ENCODE peak calls at places on chromosomes 5 and 9, in four cellular contexts. W, C, Y and D are unnamed samples.

GRCh38 chr5:65359569-65359968 is 122.2 kb downstream of the ADAMTS6 start:
- DNase-seq in W (no peak), C (no peak), Y (peak; percentile 68), D (no peak)

GRCh38 chr5:124859027-124859426 is 112.6 kb upstream of the ZNF608 start:
- DNase-seq in W (no peak), C (no peak), Y (no peak), D (no peak)

GRCh38 chr5:14063117-14063516 is 80.0 kb upstream of the TRIO start:
- DNase-seq in W (no peak), C (peak; percentile 43), Y (no peak), D (no peak)

GRCh38 chr9:136686794-136687711 is at the start of gene AGPAT2:
- DNase-seq in W (peak; percentile 99), C (peak; percentile 36), Y (peak; percentile 43), D (no peak)

GRCh38 chr5:152259702-152260101 is 145.4 kb downstream of the NMUR2 start:
- DNase-seq in W (no peak), C (no peak), Y (no peak), D (no peak)

GRCh38 chr5:61311836-61312808 is 19.9 kb upstream of the ZSWIM6 start:
- DNase-seq in W (no peak), C (peak; percentile 91), Y (peak; percentile 93), D (no peak)

GRCh38 chr9:81317223-81317622 is 372.1 kb downstream of the TLE1 start:
- DNase-seq in W (no peak), C (no peak), Y (no peak), D (no peak)

GRCh38 chr5:159208508-159209437 is 580 bp downstream of the RNF145 start:
- DNase-seq in W (peak; percentile 70), C (peak; percentile 28), Y (peak; percentile 41), D (no peak)

GRCh38 chr9:20848490-20848889 is 164.4 kb downstream of the FOCAD start:
- DNase-seq in W (no peak), C (peak; percentile 41), Y (no peak), D (no peak)

GRCh38 chr5:68424799-68425537 is 209.4 kb downstream of the PIK3R1 start:
- DNase-seq in W (no peak), C (peak; percentile 49), Y (peak; percentile 20), D (no peak)

GRCh38 chr9:127224178-127224882 is 40.2 kb upstream of the GARNL3 start:
- DNase-seq in W (peak; percentile 97), C (peak; percentile 69), Y (peak; percentile 86), D (no peak)

GRCh38 chr9:100038472-100038871 is 60.3 kb downstream of the ERP44 start:
- DNase-seq in W (no peak), C (no peak), Y (no peak), D (no peak)

GRCh38 chr9:114155967-114156294 is 594 bp downstream of the COL27A1 start:
- DNase-seq in W (no peak), C (no peak), Y (no peak), D (no peak)

GRCh38 chr5:100797863-100798262 is 105.2 kb downstream of the ST8SIA4 start:
- DNase-seq in W (no peak), C (peak; percentile 56), Y (peak; percentile 77), D (no peak)

GRCh38 chr9:37382161-37382981 is 40.1 kb upstream of the GRHPR start:
- DNase-seq in W (peak; percentile 41), C (no peak), Y (no peak), D (no peak)

GRCh38 chr9:36063804-36064447 is 27.2 kb downstream of the RECK start:
- DNase-seq in W (no peak), C (peak; percentile 79), Y (no peak), D (no peak)

GRCh38 chr5:7902201-7902600 is 33.3 kb downstream of the MTRR start:
- DNase-seq in W (no peak), C (no peak), Y (no peak), D (no peak)

GRCh38 chr5:7894860-7895259 is 25.9 kb downstream of the MTRR start:
- DNase-seq in W (no peak), C (no peak), Y (no peak), D (no peak)

GRCh38 chr5:7894439-7894838 is 25.5 kb downstream of the MTRR start:
- DNase-seq in W (no peak), C (no peak), Y (no peak), D (no peak)

DNA sequence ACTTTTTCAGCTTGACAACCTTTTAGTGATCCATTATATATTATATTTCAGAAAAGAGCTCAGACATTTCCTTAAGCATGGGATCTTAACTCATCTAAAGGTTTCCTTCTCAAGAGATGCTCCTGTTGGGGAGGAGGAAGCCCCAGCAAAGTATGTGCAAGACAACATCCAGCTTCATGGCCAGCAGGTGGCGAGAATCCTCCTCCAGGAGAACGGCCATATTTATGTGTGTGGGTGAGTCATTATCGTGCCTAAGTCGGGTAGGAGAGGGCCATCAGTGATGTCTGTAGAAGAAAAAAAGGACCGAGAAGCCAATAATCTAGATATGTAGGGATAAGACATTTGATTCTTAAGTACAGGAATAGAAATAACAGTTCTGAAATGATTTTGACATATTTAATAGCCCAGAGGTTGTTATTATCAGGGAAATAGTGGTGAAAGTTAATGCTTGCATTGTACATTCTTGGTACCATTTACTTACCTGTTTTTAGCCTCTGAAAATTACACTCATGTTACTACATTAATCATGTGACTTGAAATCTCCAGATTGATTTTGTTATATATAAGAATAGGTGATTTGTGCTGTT is 28.2 kb downstream of the MTRR start:
- DNase-seq in W (peak; percentile 61), C (peak; percentile 52), Y (peak; percentile 44), D (no peak)
- H3K9me1 ChIP-seq in W (no peaks in the 10 kb centered on the region), C (peaks cover 7% of the 10 kb centered on the region), Y (no peaks in the 10 kb centered on the region), D (no peaks in the 10 kb centered on the region)

DNA sequence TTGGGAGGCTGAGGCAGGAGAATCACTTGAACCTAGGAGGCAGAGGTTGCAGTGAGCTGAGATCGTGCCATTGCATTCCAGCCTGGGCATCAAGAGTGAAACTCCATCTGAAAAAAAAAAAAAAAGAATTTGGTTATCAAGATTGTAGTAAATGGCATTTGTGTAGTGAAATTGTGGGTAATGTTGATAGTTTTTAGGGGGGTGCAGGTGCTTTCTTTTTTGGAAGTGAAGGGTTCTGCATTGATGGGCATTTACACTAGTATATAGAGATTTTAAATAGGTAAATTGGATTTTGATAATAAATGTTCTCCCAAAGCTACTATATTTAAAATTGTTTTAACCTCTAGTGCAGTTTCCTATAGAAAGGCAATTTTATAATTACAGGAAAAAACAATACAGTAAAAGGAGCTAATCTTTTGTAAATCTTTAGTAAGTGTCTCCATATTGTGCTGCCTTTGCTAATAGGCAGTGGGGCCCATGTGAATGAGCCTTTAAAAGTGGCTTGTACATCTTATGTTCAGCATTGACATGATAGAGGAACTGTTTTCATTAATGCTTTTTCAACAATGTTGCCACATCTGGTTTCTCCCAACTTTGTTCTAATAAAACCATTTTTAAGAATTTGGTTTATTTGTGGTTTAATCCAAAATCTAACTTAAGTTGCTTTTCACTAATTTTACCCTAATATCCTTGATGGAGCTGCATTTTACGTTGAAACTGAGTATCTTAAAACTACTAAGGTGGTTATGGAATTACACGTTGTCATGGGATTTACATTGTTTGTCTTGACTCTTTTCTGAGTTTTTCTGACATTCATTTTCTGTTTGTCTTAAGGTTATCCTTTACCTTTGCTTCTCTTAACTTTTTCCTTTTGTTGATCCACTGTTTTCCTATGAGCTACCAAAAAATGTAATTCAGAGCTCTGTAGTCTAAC is 11.1 kb downstream of the MATR3 start:
- DNase-seq in W (no peak), C (no peak), Y (no peak), D (no peak)
- H3K4me3 ChIP-seq in W (no peak overlapping the region), C (no peak overlapping the region), Y (no peak overlapping the region), D (no peak overlapping the region)

DNA sequence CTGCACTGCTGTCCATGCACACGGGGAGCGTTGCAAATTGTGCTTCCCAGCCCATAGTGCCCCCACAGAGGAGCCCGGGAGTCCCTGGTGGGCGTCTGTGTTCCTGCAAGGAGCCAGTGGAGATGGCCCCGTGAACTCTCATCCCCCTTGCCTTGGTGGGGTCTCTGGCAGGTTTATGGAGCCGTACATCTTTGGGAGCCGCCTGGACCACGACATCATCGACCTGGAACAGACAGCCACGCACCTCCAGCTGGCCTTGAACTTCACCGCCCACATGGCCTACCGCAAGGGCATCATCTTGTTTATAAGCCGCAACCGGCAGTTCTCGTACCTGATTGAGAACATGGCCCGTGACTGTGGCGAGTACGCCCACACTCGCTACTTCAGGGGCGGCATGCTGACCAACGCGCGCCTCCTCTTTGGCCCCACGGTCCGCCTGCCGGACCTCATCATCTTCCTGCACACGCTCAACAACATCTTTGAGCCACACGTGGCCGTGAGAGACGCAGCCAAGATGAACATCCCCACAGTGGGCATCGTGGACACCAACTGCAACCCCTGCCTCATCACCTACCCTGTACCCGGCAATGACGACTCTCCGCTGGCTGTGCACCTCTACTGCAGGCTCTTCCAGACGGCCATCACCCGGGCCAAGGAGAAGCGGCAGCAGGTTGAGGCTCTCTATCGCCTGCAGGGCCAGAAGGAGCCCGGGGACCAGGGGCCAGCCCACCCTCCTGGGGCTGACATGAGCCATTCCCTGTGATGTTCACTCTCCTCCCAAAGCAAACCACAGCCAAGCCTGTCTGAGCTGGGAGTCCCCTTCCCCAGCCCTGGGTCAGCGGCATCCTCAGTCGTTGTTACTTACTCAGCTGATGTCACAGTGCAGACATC is 3.1 kb downstream of the MRPS2 start:
- DNase-seq in W (no peak), C (no peak), Y (no peak), D (no peak)
- H3K36me3 ChIP-seq in W (peaks cover 42% of the 10 kb centered on the region), C (peaks cover 27% of the 10 kb centered on the region), Y (peaks cover 28% of the 10 kb centered on the region), D (peaks cover 24% of the 10 kb centered on the region)

DNA sequence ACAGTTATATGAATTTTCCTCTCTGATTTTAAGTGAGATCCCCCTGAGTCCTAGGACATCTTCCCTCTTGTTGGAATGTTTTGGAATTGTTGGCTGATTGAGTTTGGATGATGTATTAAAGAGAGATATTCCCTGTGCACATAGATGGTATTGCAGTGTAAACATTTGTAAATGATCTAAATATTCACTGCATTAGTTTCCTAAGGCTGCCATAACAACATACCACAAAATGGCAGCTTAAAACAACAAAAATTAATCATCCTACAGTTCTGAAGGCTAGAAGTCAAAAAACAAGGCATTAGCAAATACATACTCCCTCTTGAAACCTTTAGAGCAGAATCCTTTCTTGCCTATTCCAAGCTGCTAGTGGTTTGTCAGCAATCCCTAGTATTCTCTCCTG is 38.0 kb upstream of the MROH2B start:
- DNase-seq in W (no peak), C (peak; percentile 78), Y (no peak), D (no peak)
- H3K9me1 ChIP-seq in W (no peaks in the 10 kb centered on the region), C (peaks cover 8% of the 10 kb centered on the region), Y (no peaks in the 10 kb centered on the region), D (no peaks in the 10 kb centered on the region)

GRCh38 chr5:95283022-95283615 is 1.8 kb downstream of the MCTP1 start:
- DNase-seq in W (no peak), C (no peak), Y (peak; percentile 13), D (no peak)
- H3K4me3 ChIP-seq in W (no peak overlapping the region), C (no peak overlapping the region), Y (peak overlapping the region; percentile 50), D (peak overlapping the region; percentile 64)